ENCODE peak calls at places on chromosomes 11 and 22, in seven cellular contexts. W is left ventricle myocardium inferior, J is fibroblast of lung, V is pancreas, L is tibial artery, B is adrenal gland, U is cardiac muscle cell. E is an unnamed sample.

GRCh38 chr22:41925783-41926460 is 684 bp downstream of the TNFRSF13C start:
- DNase-seq in U (peak; percentile 71), L (no peak), B (peak; percentile 76), J (peak; percentile 15), W (peak; percentile 67), V (peak; percentile 92), E (peak; percentile 39)

GRCh38 chr11:123413636-123414035 is 16.4 kb upstream of the GRAMD1B start:
- DNase-seq in W (no peak), L (no peak), B (peak; percentile 82), U (no peak), V (no peak), J (no peak), E (no peak)

GRCh38 chr22:19868773-19869471 is 14.2 kb upstream of the GNB1L start:
- DNase-seq in U (no peak), W (peak; percentile 6), J (no peak), V (peak; percentile 52), B (peak; percentile 2), L (peak; percentile 19), E (peak; percentile 2)

GRCh38 chr22:35630891-35631290 is 13.8 kb upstream of the MB start:
- DNase-seq in V (peak; percentile 35), U (no peak), L (no peak), J (no peak), W (no peak), B (peak; percentile 11), E (no peak)

GRCh38 chr22:19114984-19115552 is 7.1 kb downstream of the DGCR2 start:
- DNase-seq in W (no peak), U (no peak), B (no peak), V (peak; percentile 48), J (no peak), L (no peak), E (no peak)

GRCh38 chr11:16082532-16083055 is 273.8 kb downstream of the SOX6 start:
- DNase-seq in L (no peak), V (no peak), U (no peak), W (no peak), B (no peak), J (no peak), E (no peak)

GRCh38 chr11:103546236-103546635 is 437.0 kb downstream of the DYNC2H1 start:
- DNase-seq in U (no peak), J (peak; percentile 61), L (no peak), W (no peak), V (no peak), B (no peak), E (no peak)

GRCh38 chr22:47801541-47802245 is 1039.2 kb downstream of the TBC1D22A start:
- DNase-seq in U (no peak), B (no peak), V (no peak), W (no peak), L (no peak), J (no peak), E (no peak)

GRCh38 chr11:20611892-20612291 is 12.5 kb downstream of the SLC6A5 start:
- DNase-seq in U (no peak), V (no peak), B (no peak), W (no peak), L (no peak), J (no peak), E (no peak)

GRCh38 chr11:82718307-82718706 is 15.4 kb downstream of the FAM181B start:
- DNase-seq in B (peak; percentile 41), J (peak; percentile 39), W (no peak), V (no peak), U (peak; percentile 70), L (no peak), E (peak; percentile 47)

GRCh38 chr22:33538277-33538885 is 381.9 kb downstream of the LARGE1 start:
- DNase-seq in U (no peak), B (no peak), W (no peak), V (no peak), J (no peak), L (no peak), E (no peak)

GRCh38 chr11:115080923-115081322 is 402.6 kb downstream of the NXPE2 start:
- DNase-seq in L (no peak), V (no peak), U (no peak), W (no peak), J (no peak), B (no peak), E (no peak)

GRCh38 chr11:115081972-115082371 is 403.6 kb downstream of the NXPE2 start:
- DNase-seq in V (no peak), W (no peak), J (no peak), B (no peak), L (no peak), U (no peak), E (peak; percentile 11)

GRCh38 chr11:115083129-115083823 is 404.9 kb downstream of the NXPE2 start:
- DNase-seq in W (no peak), V (no peak), U (no peak), L (no peak), J (no peak), B (no peak), E (no peak)

GRCh38 chr11:115085461-115086220 is 407.3 kb downstream of the NXPE2 start:
- DNase-seq in U (no peak), L (no peak), J (peak; percentile 28), W (no peak), B (no peak), V (no peak), E (peak; percentile 84)

GRCh38 chr11:115084191-115084590 is 405.9 kb downstream of the NXPE2 start:
- DNase-seq in W (no peak), J (no peak), L (no peak), V (no peak), U (no peak), B (no peak), E (peak; percentile 9)
- H3K27ac ChIP-seq in W (no peak overlapping the region), J (no peak overlapping the region), L (no peak overlapping the region), V (no peak overlapping the region), U (no peak overlapping the region), B (no peak overlapping the region), E (no peak overlapping the region)

GRCh38 chr22:24973867-24974266 is 21.4 kb downstream of the KIAA1671 start:
- DNase-seq in J (no peak), L (no peak), U (no peak), V (no peak), B (no peak), W (no peak), E (no peak)
- H3K27ac ChIP-seq in J (no peak overlapping the region), L (no peak overlapping the region), U (peak overlapping the region; percentile 57), V (no peak overlapping the region), B (no peak overlapping the region), W (peak overlapping the region; percentile 38), E (peak overlapping the region; percentile 25)

GRCh38 chr11:1852271-1852877 is 510 bp upstream of the LSP1 start:
- DNase-seq in W (no peak), J (no peak), V (no peak), U (no peak), B (no peak), L (no peak), E (no peak)

GRCh38 chr11:1851437-1852180 is 1.3 kb upstream of the LSP1 start:
- DNase-seq in L (no peak), W (no peak), U (no peak), V (no peak), J (no peak), B (no peak), E (no peak)

GRCh38 chr11:1854132-1854948 is 1.5 kb downstream of the LSP1 start:
- DNase-seq in B (no peak), U (no peak), V (no peak), J (no peak), W (no peak), L (no peak), E (no peak)

GRCh38 chr11:1853376-1854131 is 670 bp downstream of the LSP1 start:
- DNase-seq in U (no peak), W (no peak), L (no peak), J (no peak), B (no peak), V (no peak), E (no peak)

DNA sequence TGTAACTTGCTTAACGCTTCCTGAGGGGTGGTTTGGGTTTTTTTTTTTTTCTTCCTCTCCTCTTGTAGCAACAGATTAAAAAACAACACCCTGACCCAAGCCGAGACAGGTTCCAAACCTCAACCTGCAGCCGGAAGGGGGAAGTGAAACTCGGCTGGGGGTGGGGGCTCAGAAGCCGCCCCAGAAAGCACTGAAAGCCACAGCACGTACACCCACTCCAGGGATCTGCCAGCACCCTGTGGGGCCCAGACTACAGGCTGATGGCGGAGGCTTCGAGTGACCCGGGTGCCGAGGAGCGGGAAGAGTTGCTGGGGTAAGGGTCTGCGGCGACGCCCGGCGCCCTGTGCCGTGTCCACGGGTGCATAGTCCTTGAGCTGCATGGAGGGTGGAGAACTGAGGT is at the start of gene LSP1:
- DNase-seq in L (no peak), W (no peak), J (no peak), B (no peak), V (no peak), U (no peak), E (no peak)
- H3K27ac ChIP-seq in L (no peak within 1 kb of the TSS), W (no peak within 1 kb of the TSS), J (no peak within 1 kb of the TSS), B (no peak within 1 kb of the TSS), V (no peak within 1 kb of the TSS), U (no peak within 1 kb of the TSS), E (no peak within 1 kb of the TSS)

GRCh38 chr11:131378931-131379330 is 8.5 kb downstream of the NTM start:
- DNase-seq in J (no peak), L (no peak), W (no peak), V (no peak), U (no peak), B (no peak), E (no peak)
- H3K27ac ChIP-seq in J (no peak overlapping the region), L (no peak overlapping the region), W (no peak overlapping the region), V (no peak overlapping the region), U (no peak overlapping the region), B (no peak overlapping the region), E (no peak overlapping the region)

DNA sequence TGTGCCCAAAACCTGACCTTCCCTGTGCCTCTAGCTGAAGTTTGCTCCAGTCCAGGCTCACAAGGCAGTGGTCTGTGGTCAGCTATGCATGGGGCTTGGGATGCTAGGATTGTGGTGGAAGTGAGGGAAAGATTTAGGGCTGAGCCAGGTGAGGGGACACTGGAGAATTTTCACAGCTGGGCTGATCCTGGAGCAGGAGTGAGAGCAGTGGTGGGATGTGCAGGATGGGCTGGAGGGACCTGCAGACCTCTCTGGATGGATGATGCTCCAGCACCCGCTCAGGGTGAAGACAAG is 23.9 kb upstream of the KDM2A start:
- DNase-seq in L (no peak), B (no peak), V (no peak), W (no peak), U (no peak), J (no peak), E (no peak)
- H3K27ac ChIP-seq in L (no peak overlapping the region), B (no peak overlapping the region), V (no peak overlapping the region), W (no peak overlapping the region), U (no peak overlapping the region), J (no peak overlapping the region), E (no peak overlapping the region)

DNA sequence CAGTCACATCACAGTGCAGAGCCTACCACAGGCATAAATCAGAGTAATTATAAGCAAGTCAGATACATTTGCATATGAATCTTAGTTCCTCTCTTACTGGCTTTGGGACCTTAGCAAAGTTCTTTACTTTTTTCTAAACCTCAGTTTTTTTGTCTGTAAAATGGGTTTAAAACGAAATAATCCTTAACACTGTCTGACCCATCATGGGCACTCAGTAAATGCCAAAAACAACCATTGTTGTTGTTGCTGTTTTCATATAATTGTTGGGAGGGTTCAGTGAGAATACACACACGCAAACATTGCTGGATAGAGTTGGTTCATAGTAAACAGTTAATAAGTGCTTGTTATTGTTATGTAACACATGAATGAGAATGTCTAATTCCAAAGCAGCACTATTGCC is 184.9 kb downstream of the BLID start:
- DNase-seq in U (no peak), B (no peak), J (no peak), V (no peak), L (no peak), W (no peak), E (no peak)
- H3K27ac ChIP-seq in U (no peak overlapping the region), B (no peak overlapping the region), J (no peak overlapping the region), V (no peak overlapping the region), L (no peak overlapping the region), W (no peak overlapping the region), E (no peak overlapping the region)

E was measured in thyroid gland.